ENCODE peak calls at places on chromosomes 5 and 9, in ten cellular contexts. T is G401; A is CD4-positive, CD25-positive, alpha-beta regulatory T cell; Q is HFF-Myc; H is ACHN; B is CD8-positive, alpha-beta T cell; Y is mucosa of descending colon; E is AG08395; V is iris pigment epithelial cell; G is progenitor cell of endocrine pancreas. R is an unnamed sample.

GRCh38 chr5:170497311-170498038 is 6.3 kb upstream of the KCNIP1 start:
- DNase-seq in G (no peak), Y (no peak), H (no peak), B (no peak), A (no peak), V (peak; percentile 67), E (no peak), T (no peak), Q (no peak), R (no peak)

GRCh38 chr9:106930477-106930876 is 67.5 kb downstream of the ZNF462 start:
- DNase-seq in G (no peak), T (no peak), B (no peak), Y (no peak), A (no peak), H (no peak), Q (no peak), V (no peak), E (no peak), R (peak; percentile 35)

GRCh38 chr9:127537014-127537413 is 75.1 kb upstream of the STXBP1 start:
- DNase-seq in E (peak; percentile 57), B (peak; percentile 6), H (no peak), Q (no peak), Y (no peak), T (peak; percentile 95), G (no peak), V (peak; percentile 71), A (no peak), R (no peak)

GRCh38 chr9:2810424-2811075 is 33.3 kb downstream of the PUM3 start:
- DNase-seq in Y (no peak), T (no peak), E (no peak), G (no peak), Q (no peak), B (no peak), A (no peak), V (peak; percentile 66), H (peak; percentile 9), R (no peak)

GRCh38 chr5:52864376-52864775 is 76.7 kb downstream of the ITGA1 start:
- DNase-seq in Y (no peak), H (peak; percentile 21), V (peak; percentile 85), B (no peak), G (no peak), Q (no peak), A (no peak), T (no peak), E (peak; percentile 50), R (no peak)

GRCh38 chr5:56247596-56247995 is 14.5 kb upstream of the ANKRD55 start:
- DNase-seq in B (no peak), Y (no peak), T (no peak), A (no peak), G (no peak), Q (no peak), E (peak; percentile 64), H (no peak), V (peak; percentile 51), R (no peak)

GRCh38 chr5:108380531-108381021 is 1.3 kb downstream of the FBXL17 start:
- DNase-seq in H (peak; percentile 43), B (peak; percentile 62), V (peak; percentile 8), E (peak; percentile 14), Q (no peak), Y (peak; percentile 82), G (peak; percentile 30), T (no peak), A (peak; percentile 34), R (peak; percentile 51)

GRCh38 chr5:45578270-45578669 is 117.9 kb downstream of the HCN1 start:
- DNase-seq in E (no peak), A (no peak), Q (no peak), H (no peak), Y (no peak), T (no peak), V (peak; percentile 0), G (no peak), B (no peak), R (no peak)

GRCh38 chr5:168165221-168165965 is 126.1 kb upstream of the WWC1 start:
- DNase-seq in Y (no peak), E (no peak), T (peak; percentile 11), V (no peak), B (no peak), H (peak; percentile 6), Q (no peak), A (no peak), G (no peak), R (peak; percentile 38)

GRCh38 chr9:36948051-36948450 is 86.0 kb downstream of the PAX5 start:
- DNase-seq in G (no peak), A (no peak), T (no peak), Y (no peak), B (no peak), Q (no peak), E (no peak), V (no peak), H (no peak), R (no peak)

GRCh38 chr9:12141422-12141821 is 551.8 kb upstream of the TYRP1 start:
- DNase-seq in V (no peak), T (no peak), B (no peak), A (no peak), G (no peak), Y (no peak), Q (no peak), E (no peak), H (no peak), R (no peak)

GRCh38 chr5:128532127-128532526 is 5.9 kb downstream of the FBN2 start:
- DNase-seq in A (no peak), Y (no peak), B (no peak), Q (no peak), T (no peak), H (no peak), E (no peak), G (no peak), V (no peak), R (no peak)

GRCh38 chr5:68455216-68455615 is 239.7 kb downstream of the PIK3R1 start:
- DNase-seq in V (no peak), G (no peak), B (no peak), T (no peak), Q (no peak), H (no peak), A (no peak), E (no peak), Y (no peak), R (no peak)

GRCh38 chr9:121901616-121902015 is 191.5 kb downstream of the TTLL11 start:
- DNase-seq in B (no peak), G (no peak), Y (no peak), E (no peak), T (no peak), V (peak; percentile 26), H (no peak), Q (no peak), A (no peak), R (no peak)

GRCh38 chr9:121670447-121670846 is 19.0 kb downstream of the DAB2IP start:
- DNase-seq in Q (no peak), Y (no peak), V (peak; percentile 59), A (no peak), E (no peak), T (no peak), G (no peak), H (no peak), B (no peak), R (no peak)

GRCh38 chr9:4592886-4593285 is 69.2 kb upstream of the PLPP6 start:
- DNase-seq in A (no peak), T (no peak), V (peak; percentile 40), H (no peak), E (no peak), Y (no peak), G (no peak), Q (no peak), B (no peak), R (no peak)

GRCh38 chr5:109921735-109922395 is 232.1 kb downstream of the MAN2A1 start:
- DNase-seq in B (peak; percentile 84), V (no peak), G (no peak), T (no peak), E (no peak), Y (peak; percentile 52), H (no peak), A (peak; percentile 80), Q (no peak), R (no peak)

GRCh38 chr9:119768266-119768665 is 399.0 kb upstream of the BRINP1 start:
- DNase-seq in H (no peak), G (no peak), T (no peak), E (no peak), Q (no peak), Y (no peak), A (no peak), B (no peak), V (no peak), R (no peak)

GRCh38 chr9:4297151-4297794 is 2.6 kb downstream of the GLIS3 start:
- DNase-seq in V (peak; percentile 95), B (peak; percentile 30), Y (peak; percentile 80), G (no peak), Q (peak; percentile 87), E (peak; percentile 68), A (peak; percentile 1), T (peak; percentile 60), H (peak; percentile 91), R (peak; percentile 85)

GRCh38 chr9:130845901-130846381 is 10.9 kb downstream of the ABL1 start:
- DNase-seq in H (peak; percentile 43), G (no peak), V (peak; percentile 90), Q (no peak), B (no peak), E (peak; percentile 33), Y (no peak), A (no peak), T (no peak), R (no peak)

GRCh38 chr5:73625905-73626811 is at the start of gene ARHGEF28:
- DNase-seq in G (peak; percentile 20), T (peak; percentile 8), A (no peak), H (peak; percentile 80), Q (no peak), B (peak; percentile 25), E (peak; percentile 76), Y (peak; percentile 80), V (peak; percentile 52), R (peak; percentile 75)

GRCh38 chr5:16574789-16575785 is 41.7 kb downstream of the RETREG1 start:
- DNase-seq in Y (no peak), B (no peak), G (no peak), E (peak; percentile 79), Q (no peak), V (peak; percentile 89), H (peak; percentile 47), T (peak; percentile 92), A (no peak), R (no peak)

GRCh38 chr5:36393656-36394438 is 92.1 kb upstream of the RANBP3L start:
- DNase-seq in T (no peak), G (no peak), B (no peak), Y (no peak), E (no peak), V (no peak), A (no peak), Q (no peak), H (no peak), R (no peak)

GRCh38 chr5:150438873-150439546 is 10.5 kb downstream of the RPS14 start:
- DNase-seq in T (peak; percentile 59), Y (no peak), G (no peak), Q (no peak), A (no peak), E (peak; percentile 64), H (peak; percentile 50), V (peak; percentile 27), B (no peak), R (no peak)

GRCh38 chr5:13921573-13921972 is 22.9 kb downstream of the DNAH5 start:
- DNase-seq in H (peak; percentile 63), V (peak; percentile 15), A (no peak), Q (no peak), Y (no peak), E (peak; percentile 62), G (no peak), B (no peak), T (no peak), R (no peak)

GRCh38 chr5:123605822-123606221 is 93.8 kb downstream of the CSNK1G3 start:
- DNase-seq in V (no peak), A (no peak), G (no peak), Q (no peak), Y (no peak), E (no peak), H (no peak), B (no peak), T (no peak), R (no peak)

GRCh38 chr9:137479892-137480685 is 21.0 kb upstream of the NSMF start:
- DNase-seq in A (no peak), Y (peak; percentile 41), G (no peak), H (no peak), E (no peak), B (no peak), T (peak; percentile 58), V (no peak), Q (no peak), R (no peak)